ENCODE peak calls at places on chromosomes 6 and 20, in five cellular contexts. Z is GM23248, X is colonic mucosa, Q is astrocyte, U is mesenchymal stem cell. V is an unnamed sample.

GRCh38 chr6:107318100-107318736 is 141.1 kb downstream of the PDSS2 start:
- DNase-seq in Z (peak; percentile 75), X (peak; percentile 55), Q (peak; percentile 39), U (peak; percentile 64), V (peak; percentile 71)

GRCh38 chr6:162705736-162706135 is 21.8 kb downstream of the PRKN start:
- DNase-seq in Z (no peak), X (no peak), Q (no peak), U (no peak), V (no peak)

GRCh38 chr6:111581957-111582356 is 23.7 kb downstream of the TRAF3IP2 start:
- DNase-seq in Z (no peak), X (no peak), Q (no peak), U (no peak), V (no peak)

GRCh38 chr20:17423782-17424181 is 107.4 kb downstream of the BFSP1 start:
- DNase-seq in Z (no peak), X (no peak), Q (no peak), U (no peak), V (no peak)

GRCh38 chr6:133208183-133208755 is 32.9 kb upstream of the EYA4 start:
- DNase-seq in Z (no peak), X (no peak), Q (peak; percentile 46), U (peak; percentile 56), V (peak; percentile 49)

GRCh38 chr6:95866732-95867131 is 149.0 kb upstream of the FUT9 start:
- DNase-seq in Z (no peak), X (no peak), Q (no peak), U (no peak), V (no peak)

GRCh38 chr6:97465877-97466710 is 183.1 kb upstream of the MMS22L start:
- DNase-seq in Z (no peak), X (no peak), Q (no peak), U (no peak), V (no peak)

GRCh38 chr20:56689852-56690485 is 60.9 kb downstream of the TFAP2C start:
- DNase-seq in Z (peak; percentile 82), X (no peak), Q (peak; percentile 52), U (no peak), V (no peak)

GRCh38 chr20:37393863-37394542 is 48.1 kb downstream of the SRC start:
- DNase-seq in Z (no peak), X (no peak), Q (no peak), U (no peak), V (no peak)

GRCh38 chr20:25247100-25247665 is 702 bp upstream of the PYGB start:
- DNase-seq in Z (peak; percentile 83), X (peak; percentile 83), Q (peak; percentile 41), U (peak; percentile 86), V (peak; percentile 56)

GRCh38 chr20:44911264-44911921 is 1.5 kb downstream of the PABPC1L start:
- DNase-seq in Z (peak; percentile 31), X (peak; percentile 85), Q (no peak), U (peak; percentile 64), V (peak; percentile 26)

GRCh38 chr6:79246891-79247290 is 12.4 kb upstream of the HMGN3 start:
- DNase-seq in Z (no peak), X (no peak), Q (no peak), U (no peak), V (no peak)

GRCh38 chr6:35487653-35488516 is 9.0 kb downstream of the TEAD3 start:
- DNase-seq in Z (peak; percentile 37), X (peak; percentile 84), Q (peak; percentile 60), U (no peak), V (peak; percentile 75)

GRCh38 chr6:54988576-54988975 is 142.0 kb downstream of the FAM83B start:
- DNase-seq in Z (no peak), X (no peak), Q (peak; percentile 5), U (peak; percentile 13), V (peak; percentile 16)

GRCh38 chr20:2800590-2801458 is at the start of gene CPXM1:
- DNase-seq in Z (no peak), X (no peak), Q (no peak), U (peak; percentile 22), V (no peak)

GRCh38 chr6:161393839-161394364 is 120.0 kb upstream of the AGPAT4 start:
- DNase-seq in Z (peak; percentile 97), X (peak; percentile 55), Q (peak; percentile 86), U (peak; percentile 88), V (peak; percentile 90)

GRCh38 chr6:129141499-129141898 is 258.6 kb downstream of the LAMA2 start:
- DNase-seq in Z (peak; percentile 56), X (no peak), Q (no peak), U (no peak), V (no peak)

GRCh38 chr6:158220786-158221442 is 52.8 kb downstream of the GTF2H5 start:
- DNase-seq in Z (peak; percentile 89), X (peak; percentile 84), Q (peak; percentile 43), U (peak; percentile 78), V (peak; percentile 78)

GRCh38 chr6:42279966-42280629 is 62.4 kb upstream of the MRPS10 start:
- DNase-seq in Z (peak; percentile 35), X (peak; percentile 50), Q (peak; percentile 26), U (no peak), V (peak; percentile 33)

GRCh38 chr6:17157617-17158016 is 55.8 kb downstream of the STMND1 start:
- DNase-seq in Z (no peak), X (no peak), Q (no peak), U (no peak), V (no peak)

GRCh38 chr6:158698876-158699440 is 49.1 kb downstream of the SYTL3 start:
- DNase-seq in Z (peak; percentile 16), X (no peak), Q (peak; percentile 23), U (peak; percentile 11), V (peak; percentile 23)

GRCh38 chr6:42390228-42390934 is 61.3 kb downstream of the TRERF1 start:
- DNase-seq in Z (no peak), X (no peak), Q (no peak), U (no peak), V (no peak)

GRCh38 chr20:16816192-16816591 is 68.0 kb downstream of the OTOR start:
- DNase-seq in Z (no peak), X (no peak), Q (no peak), U (no peak), V (no peak)

GRCh38 chr20:5073154-5074049 is 46.4 kb downstream of the PCNA start:
- DNase-seq in Z (peak; percentile 92), X (peak; percentile 96), Q (peak; percentile 45), U (peak; percentile 22), V (peak; percentile 76)

GRCh38 chr6:108711831-108712230 is 136.4 kb upstream of the ARMC2 start:
- DNase-seq in Z (no peak), X (no peak), Q (no peak), U (no peak), V (no peak)

GRCh38 chr20:49948809-49949507 is 12.8 kb downstream of the RNF114 start:
- DNase-seq in Z (peak; percentile 92), X (no peak), Q (peak; percentile 97), U (peak; percentile 94), V (peak; percentile 92)

GRCh38 chr6:157867155-157867559 is 44.1 kb downstream of the SNX9 start:
- DNase-seq in Z (peak; percentile 78), X (no peak), Q (peak; percentile 41), U (peak; percentile 47), V (peak; percentile 34)

GRCh38 chr20:36092424-36093024 is 62.0 kb upstream of the EPB41L1 start:
- DNase-seq in Z (peak; percentile 65), X (no peak), Q (no peak), U (peak; percentile 24), V (peak; percentile 25)

GRCh38 chr6:5422321-5422915 is 161.1 kb downstream of the FARS2 start:
- DNase-seq in Z (peak; percentile 70), X (no peak), Q (peak; percentile 12), U (peak; percentile 47), V (peak; percentile 39)

DNA sequence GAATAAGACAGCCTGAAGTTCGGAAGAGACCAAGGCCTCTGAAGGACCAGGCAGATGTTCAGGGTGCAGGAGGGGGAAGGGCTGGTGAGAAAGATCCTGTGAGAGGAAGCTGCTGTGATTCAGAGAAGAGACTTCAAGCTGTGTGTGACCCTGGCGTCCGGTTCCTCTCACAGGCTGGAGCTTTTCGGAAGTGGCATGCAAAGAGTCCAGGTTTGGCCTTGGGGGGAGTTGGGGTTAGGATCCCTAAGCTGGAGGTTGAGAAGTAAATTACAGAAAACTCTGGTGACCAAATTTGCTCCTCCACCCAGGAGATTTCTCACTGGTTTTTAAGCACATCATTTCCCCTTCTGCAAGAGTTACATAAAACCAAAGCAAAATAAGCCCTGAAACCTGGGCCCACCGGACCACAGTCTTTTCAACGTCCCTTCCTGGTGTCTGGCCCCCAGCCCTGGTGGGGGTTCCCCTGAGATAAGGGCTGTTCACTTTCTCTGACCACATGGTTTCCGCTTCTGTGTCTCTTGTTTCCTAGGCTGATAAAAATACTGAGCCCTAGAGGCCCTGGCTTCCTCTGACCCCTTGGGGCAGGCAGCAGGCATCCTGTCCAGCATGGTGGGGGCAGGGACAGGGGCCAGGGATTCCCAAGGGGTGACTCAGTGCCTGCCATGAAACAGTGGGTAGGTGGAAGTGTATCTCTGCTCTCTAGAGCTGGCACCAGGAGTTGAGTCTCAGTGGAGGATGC is 12.0 kb upstream of the LTA start:
- DNase-seq in Z (peak; percentile 75), X (no peak), Q (peak; percentile 46), U (peak; percentile 80), V (peak; percentile 37)
- H3K9ac ChIP-seq in Z (peak overlapping the region; percentile 31), X (no peak overlapping the region), Q (peak overlapping the region; percentile 40), U (peak overlapping the region; percentile 18), V (no peak overlapping the region)

DNA sequence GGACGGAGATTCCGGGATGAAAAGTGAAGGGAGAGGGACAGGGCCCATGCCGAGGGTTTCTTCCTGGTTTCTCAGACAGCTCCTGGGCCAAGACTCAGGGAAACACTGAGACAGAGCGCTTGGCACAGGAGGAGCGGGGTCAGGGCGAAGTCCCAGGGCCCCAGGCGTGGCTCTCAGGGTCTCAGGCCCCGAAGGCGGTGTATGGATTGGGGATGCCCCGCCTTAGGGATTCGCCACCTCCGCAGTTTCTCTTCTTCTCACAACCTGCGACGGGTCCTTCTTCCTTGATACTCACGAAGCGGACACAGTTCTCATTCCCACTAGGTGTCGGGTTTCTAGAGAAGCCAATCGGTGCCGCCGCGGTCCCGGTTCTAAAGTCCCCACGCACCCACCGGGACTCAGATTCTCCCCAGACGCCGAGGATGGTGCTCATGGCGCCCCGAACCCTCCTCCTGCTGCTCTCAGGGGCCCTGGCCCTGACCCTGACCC is 55.0 kb upstream of the HLA-A start:
- DNase-seq in Z (peak; percentile 64), X (peak; percentile 77), Q (no peak), U (peak; percentile 44), V (peak; percentile 13)
- H3K4me3 ChIP-seq in Z (peak overlapping the region; percentile 82), X (peak overlapping the region; percentile 50), Q (peak overlapping the region; percentile 50), U (peak overlapping the region; percentile 80), V (peak overlapping the region; percentile 70)

DNA sequence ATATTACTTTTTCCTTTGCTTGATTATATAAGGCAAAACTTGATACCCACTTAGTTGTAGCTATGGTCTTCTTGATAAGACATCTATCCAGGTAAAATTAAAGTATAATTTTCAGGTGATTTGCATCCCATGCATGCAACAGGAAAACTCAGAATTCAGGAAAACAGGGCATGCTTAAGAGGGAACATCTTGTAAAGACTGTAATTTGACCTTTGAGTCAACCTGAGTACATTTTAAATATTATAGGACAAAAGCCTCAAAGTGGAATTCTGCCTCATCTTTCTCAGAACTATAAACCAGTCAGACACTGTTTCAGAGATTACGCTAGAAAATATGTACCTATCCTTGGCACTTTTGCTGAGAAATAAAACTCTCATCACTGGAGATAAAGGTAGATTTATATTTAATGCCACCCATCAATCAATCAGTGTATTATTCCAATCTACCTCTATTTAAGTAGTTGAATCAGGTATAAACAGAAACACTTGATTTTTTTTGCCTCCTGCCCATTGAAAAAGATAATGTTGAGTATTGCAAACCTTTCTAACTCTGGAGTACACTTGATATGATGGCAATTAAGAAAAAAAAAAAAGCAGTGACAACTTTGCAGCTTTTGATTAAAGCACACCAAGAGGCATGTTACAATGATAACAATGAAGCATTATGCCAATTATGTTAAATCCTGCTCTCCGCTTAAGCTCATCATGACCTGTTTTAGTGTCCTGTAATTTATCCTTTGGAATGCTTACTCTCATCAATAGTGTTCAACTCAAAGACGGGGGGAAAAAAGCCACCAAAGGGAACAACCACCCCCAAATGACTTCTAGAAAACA is 2.8 kb downstream of the CITED2 start:
- DNase-seq in Z (peak; percentile 46), X (no peak), Q (peak; percentile 10), U (peak; percentile 42), V (peak; percentile 22)
- H3K9ac ChIP-seq in Z (peak overlapping the region; percentile 97), X (no peak overlapping the region), Q (peak overlapping the region; percentile 99), U (peak overlapping the region; percentile 99), V (peak overlapping the region; percentile 94)

GRCh38 chr6:3766219-3766618 is 14.7 kb upstream of the PXDC1 start:
- DNase-seq in Z (peak; percentile 91), X (no peak), Q (no peak), U (no peak), V (peak; percentile 60)
- H3K4me3 ChIP-seq in Z (peak overlapping the region; percentile 3), X (no peak overlapping the region), Q (no peak overlapping the region), U (no peak overlapping the region), V (no peak overlapping the region)